ENCODE peak calls at places on chromosomes 11 and 22, in four cellular contexts. N, S, Q and D are unnamed samples.

GRCh38 chr22:49628351-49629023 is 199.2 kb downstream of the BRD1 start:
- DNase-seq in N (no peak), S (peak), Q (no peak), D (no peak)

GRCh38 chr22:45783690-45784089 is 112.1 kb downstream of the ATXN10 start:
- DNase-seq in N (no peak), S (no peak), Q (no peak), D (no peak)

GRCh38 chr11:12777208-12777874 is 103.1 kb downstream of the TEAD1 start:
- DNase-seq in N (no peak), S (no peak), Q (peak), D (no peak)

GRCh38 chr11:35488117-35488516 is 37.3 kb downstream of the PAMR1 start:
- DNase-seq in N (no peak), S (no peak), Q (peak), D (no peak)

GRCh38 chr11:16839821-16840220 is 101.4 kb downstream of the C11orf58 start:
- DNase-seq in N (no peak), S (no peak), Q (no peak), D (no peak)

GRCh38 chr11:121036981-121037380 is 13.1 kb downstream of the TBCEL start:
- DNase-seq in N (no peak), S (no peak), Q (no peak), D (no peak)

GRCh38 chr11:46489668-46490560 is 98.3 kb upstream of the CHRM4 start:
- DNase-seq in N (peak), S (no peak), Q (peak), D (peak)

GRCh38 chr11:110031171-110031570 is 62.0 kb upstream of the ZC3H12C start:
- DNase-seq in N (no peak), S (no peak), Q (peak), D (no peak)

GRCh38 chr11:10294289-10294953 is 402 bp upstream of the SBF2 start:
- DNase-seq in N (peak), S (no peak), Q (peak), D (peak)

GRCh38 chr11:79428406-79428805 is 12.4 kb downstream of the TENM4 start:
- DNase-seq in N (no peak), S (no peak), Q (no peak), D (no peak)

GRCh38 chr11:117585631-117586030 is 211.4 kb downstream of the DSCAML1 start:
- DNase-seq in N (no peak), S (no peak), Q (no peak), D (no peak)

GRCh38 chr11:117588166-117588810 is 208.7 kb downstream of the DSCAML1 start:
- DNase-seq in N (no peak), S (no peak), Q (no peak), D (no peak)

GRCh38 chr11:117589024-117589423 is 208.0 kb downstream of the DSCAML1 start:
- DNase-seq in N (no peak), S (no peak), Q (no peak), D (no peak)

GRCh38 chr11:117586392-117586791 is 210.6 kb downstream of the DSCAML1 start:
- DNase-seq in N (no peak), S (no peak), Q (no peak), D (no peak)

GRCh38 chr11:117587416-117587815 is 209.6 kb downstream of the DSCAML1 start:
- DNase-seq in N (no peak), S (no peak), Q (no peak), D (no peak)
- H2BK5ac ChIP-seq in N (no peak), S (no peak), Q (no peak), D (no peak)

GRCh38 chr22:43101306-43101705 is 9.2 kb upstream of the BIK start:
- DNase-seq in N (no peak), S (no peak), Q (no peak), D (no peak)
- H4K91ac ChIP-seq in N (no peak), S (no peak), Q (no peak), D (peak)

GRCh38 chr11:123093686-123094085 is 31.8 kb upstream of the HSPA8 start:
- DNase-seq in N (no peak), S (no peak), Q (no peak), D (no peak)

GRCh38 chr11:123086315-123086714 is 24.4 kb upstream of the HSPA8 start:
- DNase-seq in N (no peak), S (no peak), Q (no peak), D (peak)

GRCh38 chr11:123091541-123091940 is 29.6 kb upstream of the HSPA8 start:
- DNase-seq in N (no peak), S (no peak), Q (no peak), D (no peak)
- H2BK5ac ChIP-seq in N (no peak), S (no peak), Q (no peak), D (no peak)

GRCh38 chr11:66317322-66317765 is 500 bp upstream of the CD248 start:
- DNase-seq in N (no peak), S (no peak), Q (peak), D (no peak)

GRCh38 chr11:66318576-66318970 is 1.7 kb upstream of the CD248 start:
- DNase-seq in N (no peak), S (no peak), Q (no peak), D (no peak)

GRCh38 chr11:66315921-66316811 is 678 bp downstream of the CD248 start:
- DNase-seq in N (no peak), S (no peak), Q (no peak), D (no peak)

GRCh38 chr11:66316849-66317251 is at the start of gene CD248:
- DNase-seq in N (peak), S (no peak), Q (peak), D (no peak)

GRCh38 chr11:66317766-66318575 is 1.1 kb upstream of the CD248 start:
- DNase-seq in N (peak), S (no peak), Q (peak), D (peak)
- H4K91ac ChIP-seq in N (no peak), S (no peak), Q (peak), D (peak)

DNA sequence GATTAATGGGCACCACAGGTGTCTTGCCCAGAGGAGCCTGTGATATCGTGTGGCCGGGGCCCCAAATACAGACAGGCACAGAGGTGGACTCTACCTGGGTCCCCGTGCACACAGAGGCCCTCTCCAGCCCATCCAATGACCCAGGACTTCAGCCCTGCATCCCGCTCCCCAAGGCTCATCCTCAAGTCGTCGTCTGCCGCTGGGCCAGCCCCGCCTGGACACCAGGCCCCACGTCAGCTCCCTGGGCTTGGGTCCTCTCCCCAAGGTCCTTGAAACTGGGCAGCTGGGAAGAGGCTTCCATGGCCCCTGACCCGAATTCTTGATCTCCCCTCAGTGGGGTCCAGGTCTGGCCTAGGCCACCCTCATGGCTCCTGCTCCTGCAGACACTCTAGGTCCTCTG is 20.2 kb downstream of the SHISAL1 start:
- DNase-seq in N (no peak), S (no peak), Q (no peak), D (no peak)
- H2BK5ac ChIP-seq in N (no peak), S (peak), Q (no peak), D (no peak)

DNA sequence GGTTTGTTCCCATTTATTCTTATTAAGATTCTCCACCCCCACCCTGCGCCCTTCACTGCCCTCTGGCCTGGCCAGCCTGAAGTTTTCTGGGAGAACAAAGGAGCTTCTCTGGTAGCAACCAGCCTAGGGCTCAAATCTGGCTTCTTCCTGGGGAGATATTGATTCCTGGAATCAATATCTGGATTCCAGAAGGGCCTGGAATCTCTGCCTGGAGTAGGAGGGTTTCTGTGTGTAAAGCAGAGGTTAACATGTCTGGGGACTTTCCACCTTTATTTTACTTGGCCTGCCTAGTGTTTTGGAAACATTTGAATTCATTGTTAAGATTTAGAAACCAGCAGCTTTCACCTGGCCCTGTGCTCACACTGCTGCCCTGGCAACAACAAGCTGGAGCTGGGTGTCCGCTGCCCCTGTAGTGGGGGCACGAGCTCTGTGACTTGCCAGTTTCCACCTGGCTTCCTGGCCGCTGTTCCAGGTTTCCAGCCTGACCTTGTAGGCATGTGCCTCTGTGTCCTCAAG is 5.5 kb downstream of the C11orf91 start:
- DNase-seq in N (no peak), S (no peak), Q (no peak), D (no peak)
- H4K91ac ChIP-seq in N (no peak), S (no peak), Q (peak), D (peak)